ENCODE peak calls at places on chromosomes 1 and 21, in six cellular contexts. V is astrocyte of the hippocampus, M is activated gamma-delta T cell, U is colonic mucosa, P is coronary artery, K is NCI-H460. H is an unnamed sample.

GRCh38 chr1:40762144-40762923 is 21.3 kb upstream of the KCNQ4 start:
- DNase-seq in K (no peak), U (no peak), P (no peak), M (no peak), V (no peak), H (no peak)

GRCh38 chr1:231337043-231337471 is 595 bp downstream of the EXOC8 start:
- DNase-seq in V (no peak), M (no peak), K (no peak), P (no peak), U (peak; percentile 22), H (no peak)

GRCh38 chr1:156689960-156690672 is 12.9 kb upstream of the NES start:
- DNase-seq in M (no peak), K (no peak), U (no peak), V (no peak), P (no peak), H (no peak)

GRCh38 chr1:28343405-28343804 is 14.6 kb downstream of the MED18 start:
- DNase-seq in M (no peak), U (no peak), V (peak; percentile 58), P (no peak), K (no peak), H (no peak)

GRCh38 chr1:24727490-24728214 is 17.6 kb upstream of the CLIC4 start:
- DNase-seq in M (no peak), P (no peak), K (no peak), V (no peak), U (peak; percentile 61), H (no peak)

GRCh38 chr21:37450385-37451044 is 83.9 kb downstream of the DYRK1A start:
- DNase-seq in U (no peak), K (no peak), P (no peak), M (no peak), V (peak; percentile 42), H (no peak)

GRCh38 chr1:229430761-229431269 is 3.1 kb downstream of the ACTA1 start:
- DNase-seq in V (peak; percentile 86), M (no peak), U (peak; percentile 38), P (no peak), K (peak; percentile 62), H (no peak)

GRCh38 chr1:71521655-71522264 is 440.9 kb upstream of the ZRANB2 start:
- DNase-seq in K (peak; percentile 16), P (no peak), M (no peak), V (peak; percentile 65), U (peak; percentile 65), H (no peak)

GRCh38 chr21:45818276-45818903 is 163.2 kb upstream of the COL6A1 start:
- DNase-seq in U (no peak), V (peak; percentile 68), P (no peak), M (no peak), K (peak; percentile 17), H (no peak)

GRCh38 chr1:110172001-110172400 is 21.7 kb downstream of the SLC6A17 start:
- DNase-seq in P (no peak), M (no peak), U (no peak), V (no peak), K (no peak), H (no peak)

GRCh38 chr1:114078116-114078515 is 75.6 kb downstream of the SYT6 start:
- DNase-seq in V (no peak), M (no peak), P (peak; percentile 41), U (no peak), K (no peak), H (no peak)

GRCh38 chr1:88079036-88079435 is 605.0 kb upstream of the PKN2 start:
- DNase-seq in M (no peak), P (no peak), V (peak; percentile 6), U (no peak), K (no peak), H (no peak)

GRCh38 chr1:109718495-109718894 is 6.4 kb downstream of the GSTM5 start:
- DNase-seq in P (no peak), M (no peak), V (peak; percentile 18), K (peak; percentile 44), U (no peak), H (no peak)

GRCh38 chr1:226783202-226783601 is 44.1 kb upstream of the ITPKB start:
- DNase-seq in K (no peak), P (no peak), V (peak; percentile 25), U (no peak), M (no peak), H (no peak)

GRCh38 chr1:172973424-172973823 is 77.3 kb downstream of the TNFSF18 start:
- DNase-seq in U (no peak), K (no peak), M (no peak), V (peak; percentile 87), P (no peak), H (no peak)

GRCh38 chr1:55868026-55868425 is 652.9 kb upstream of the USP24 start:
- DNase-seq in U (no peak), P (no peak), M (no peak), V (peak; percentile 58), K (no peak), H (no peak)

GRCh38 chr1:211492511-211493132 is 660 bp upstream of the RD3 start:
- DNase-seq in U (no peak), M (no peak), V (no peak), K (no peak), P (no peak), H (no peak)

GRCh38 chr1:184114818-184115398 is 63.4 kb downstream of the TSEN15 start:
- DNase-seq in P (no peak), U (no peak), K (no peak), M (no peak), V (no peak), H (no peak)

GRCh38 chr1:65959896-65960295 is 167.2 kb downstream of the PDE4B start:
- DNase-seq in M (no peak), U (no peak), V (peak; percentile 67), P (no peak), K (no peak), H (no peak)

GRCh38 chr1:185328204-185328728 is 11.2 kb upstream of the IVNS1ABP start:
- DNase-seq in V (no peak), M (no peak), U (no peak), P (no peak), K (no peak), H (no peak)

GRCh38 chr1:22527555-22528296 is 35.6 kb upstream of the EPHA8 start:
- DNase-seq in U (no peak), P (no peak), K (no peak), M (no peak), V (no peak), H (no peak)

GRCh38 chr1:158285756-158286241 is 3.9 kb upstream of the CD1C start:
- DNase-seq in V (no peak), P (no peak), K (no peak), M (no peak), U (peak; percentile 34), H (no peak)

GRCh38 chr1:17994046-17994445 is 113.6 kb upstream of the IGSF21 start:
- DNase-seq in M (no peak), V (no peak), P (no peak), U (peak; percentile 20), K (no peak), H (no peak)

GRCh38 chr1:215842905-215843304 is 275.8 kb downstream of the KCTD3 start:
- DNase-seq in M (no peak), V (no peak), K (no peak), U (no peak), P (no peak), H (no peak)

GRCh38 chr1:156627313-156627880 is 8.2 kb downstream of the HAPLN2 start:
- DNase-seq in P (no peak), M (no peak), K (peak; percentile 75), U (peak; percentile 41), V (peak; percentile 68), H (no peak)

GRCh38 chr1:208202333-208202987 is 41.7 kb downstream of the PLXNA2 start:
- DNase-seq in K (no peak), U (peak; percentile 60), P (no peak), V (no peak), M (no peak), H (no peak)

GRCh38 chr1:168220470-168220871 is 5.3 kb upstream of the SFT2D2 start:
- DNase-seq in U (no peak), P (no peak), M (no peak), K (no peak), V (no peak), H (no peak)

GRCh38 chr1:173205146-173206051 is 1.7 kb downstream of the TNFSF4 start:
- DNase-seq in V (peak; percentile 21), U (no peak), P (no peak), M (no peak), K (no peak), H (no peak)

H was measured in activated T-helper 9 cell treated with anti-CD3 and anti-CD28 coated beads, Interleukin-2, amount 50 U/mL, for 16 hours.